ENCODE peak calls at places on chromosome 16, in seven cellular contexts. V is uterus, X is lower leg skin, I is esophagus muscularis mucosa, D is endothelial cell of umbilical vein, S is stomach, E is heart left ventricle. T is an unnamed sample.

GRCh38 chr16:82643136-82643535 is 16.4 kb downstream of the CDH13 start:
- DNase-seq in V (no peak), X (no peak), I (no peak), D (no peak), S (no peak), E (no peak), T (no peak)

GRCh38 chr16:70526403-70526802 is 2.8 kb downstream of the SF3B3 start:
- DNase-seq in V (no peak), X (no peak), I (no peak), D (no peak), S (no peak), E (no peak), T (no peak)

GRCh38 chr16:17945080-17945601 is 391.4 kb downstream of the NPIPA8 start:
- DNase-seq in V (no peak), X (no peak), I (peak; percentile 3), D (no peak), S (no peak), E (no peak), T (no peak)

GRCh38 chr16:48911700-48912099 is 301.7 kb upstream of the N4BP1 start:
- DNase-seq in V (no peak), X (no peak), I (no peak), D (no peak), S (no peak), E (no peak), T (no peak)

GRCh38 chr16:241866-242265 is 7.2 kb downstream of the FAM234A start:
- DNase-seq in V (no peak), X (no peak), I (no peak), D (no peak), S (no peak), E (peak; percentile 26), T (no peak)

GRCh38 chr16:56480776-56481467 is 29.6 kb downstream of the OGFOD1 start:
- DNase-seq in V (no peak), X (no peak), I (no peak), D (no peak), S (no peak), E (no peak), T (peak; percentile 31)

GRCh38 chr16:14338969-14339368 is 267.9 kb downstream of the MRTFB start:
- DNase-seq in V (no peak), X (no peak), I (no peak), D (no peak), S (no peak), E (no peak), T (no peak)

GRCh38 chr16:84599528-84600202 is 18.2 kb downstream of the COTL1 start:
- DNase-seq in V (peak; percentile 52), X (no peak), I (no peak), D (peak; percentile 91), S (peak; percentile 51), E (peak; percentile 75), T (no peak)

GRCh38 chr16:28478511-28479180 is 6.5 kb upstream of the NPIPB7 start:
- DNase-seq in V (no peak), X (no peak), I (no peak), D (no peak), S (no peak), E (no peak), T (no peak)

GRCh38 chr16:16138034-16138635 is 85.2 kb downstream of the ABCC6 start:
- DNase-seq in V (no peak), X (no peak), I (no peak), D (no peak), S (no peak), E (no peak), T (no peak)

GRCh38 chr16:66266436-66267286 is 99.8 kb upstream of the CDH5 start:
- DNase-seq in V (peak; percentile 83), X (peak; percentile 95), I (no peak), D (no peak), S (no peak), E (peak; percentile 83), T (peak; percentile 29)

GRCh38 chr16:14420721-14421488 is 209.2 kb downstream of the PARN start:
- DNase-seq in V (no peak), X (no peak), I (no peak), D (no peak), S (no peak), E (peak; percentile 45), T (no peak)

GRCh38 chr16:15435216-15435864 is 952 bp downstream of the BMERB1 start:
- DNase-seq in V (no peak), X (no peak), I (no peak), D (peak; percentile 2), S (no peak), E (no peak), T (no peak)

GRCh38 chr16:278863-279366 is 1.5 kb upstream of the ARHGDIG start:
- DNase-seq in V (no peak), X (no peak), I (no peak), D (peak; percentile 39), S (peak; percentile 87), E (peak; percentile 59), T (no peak)

GRCh38 chr16:88810868-88811599 is 694 bp downstream of the APRT start:
- DNase-seq in V (peak; percentile 71), X (peak; percentile 94), I (no peak), D (peak; percentile 69), S (peak; percentile 72), E (peak; percentile 88), T (peak; percentile 61)

DNA sequence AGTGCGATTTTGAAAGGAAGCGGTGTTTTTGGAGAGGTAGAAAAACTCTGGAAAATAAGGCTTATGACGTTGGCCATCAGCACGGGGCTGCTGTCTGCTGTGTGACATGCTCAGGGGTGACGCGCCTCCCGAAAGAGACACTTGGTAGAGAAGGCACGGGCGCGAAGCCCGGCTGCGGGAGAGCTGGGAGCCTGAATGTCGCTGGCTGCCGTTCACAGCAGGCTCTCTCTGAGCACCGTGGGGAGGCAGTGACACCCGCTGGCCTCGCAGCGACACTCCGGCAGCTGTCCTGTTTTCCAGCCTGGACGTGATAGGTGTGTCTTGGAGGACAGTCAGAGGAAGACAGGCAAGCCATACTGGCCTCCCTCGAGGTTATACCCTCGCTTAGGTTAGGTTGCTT is 759.1 kb upstream of the RBFOX1 start:
- DNase-seq in V (no peak), X (no peak), I (no peak), D (no peak), S (no peak), E (peak; percentile 40), T (no peak)
- TF ChIP-seq CTCF in V (no peak), X (no peak), I (no peak), D (no peak), S (no peak), E (no peak), T (no peak)

GRCh38 chr16:11460820-11461594 is 115.7 kb downstream of the RMI2 start:
- DNase-seq in V (no peak), X (no peak), I (no peak), D (no peak), S (no peak), E (no peak), T (no peak)

GRCh38 chr16:11462861-11463260 is 117.6 kb downstream of the RMI2 start:
- DNase-seq in V (no peak), X (no peak), I (no peak), D (no peak), S (no peak), E (no peak), T (no peak)

GRCh38 chr16:11464241-11464640 is 119.0 kb downstream of the RMI2 start:
- DNase-seq in V (no peak), X (no peak), I (no peak), D (no peak), S (no peak), E (no peak), T (no peak)

GRCh38 chr16:11461595-11461990 is 116.3 kb downstream of the RMI2 start:
- DNase-seq in V (no peak), X (no peak), I (no peak), D (no peak), S (no peak), E (no peak), T (no peak)

DNA sequence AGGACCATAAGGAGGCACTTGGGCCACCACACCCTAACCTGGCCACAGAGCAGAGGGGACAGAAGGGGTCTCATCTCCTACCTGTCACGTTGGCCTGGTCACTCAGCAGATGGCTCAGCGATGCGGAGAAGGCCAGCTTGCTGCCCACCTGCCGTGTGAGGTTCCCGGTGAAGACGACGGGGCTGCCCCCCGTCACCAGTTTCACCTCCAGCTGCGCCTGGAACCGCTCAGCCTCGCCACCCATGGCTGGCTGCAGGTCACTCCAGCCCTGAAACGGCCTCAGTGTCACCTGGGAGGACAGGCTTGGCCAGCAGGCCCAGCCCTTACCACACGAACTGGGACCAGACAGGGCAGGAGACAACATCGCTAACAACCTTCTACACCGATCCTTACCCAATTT is 116.8 kb downstream of the RMI2 start:
- DNase-seq in V (no peak), X (no peak), I (no peak), D (no peak), S (no peak), E (no peak), T (no peak)
- TF ChIP-seq POLR2A in V (no peak), X (no peak), I (no peak), D (no peak), S (no peak), E (no peak), T (no peak)

GRCh38 chr16:75622762-75623605 is at the start of gene ADAT1:
- DNase-seq in V (peak; percentile 98), X (peak; percentile 100), I (peak; percentile 99), D (peak; percentile 99), S (peak; percentile 99), E (peak; percentile 99), T (peak; percentile 97)
- TF ChIP-seq CTCF in V (peak; percentile 20), X (no peak), I (peak; percentile 37), D (no peak), S (no peak), E (no peak), T (no peak)

DNA sequence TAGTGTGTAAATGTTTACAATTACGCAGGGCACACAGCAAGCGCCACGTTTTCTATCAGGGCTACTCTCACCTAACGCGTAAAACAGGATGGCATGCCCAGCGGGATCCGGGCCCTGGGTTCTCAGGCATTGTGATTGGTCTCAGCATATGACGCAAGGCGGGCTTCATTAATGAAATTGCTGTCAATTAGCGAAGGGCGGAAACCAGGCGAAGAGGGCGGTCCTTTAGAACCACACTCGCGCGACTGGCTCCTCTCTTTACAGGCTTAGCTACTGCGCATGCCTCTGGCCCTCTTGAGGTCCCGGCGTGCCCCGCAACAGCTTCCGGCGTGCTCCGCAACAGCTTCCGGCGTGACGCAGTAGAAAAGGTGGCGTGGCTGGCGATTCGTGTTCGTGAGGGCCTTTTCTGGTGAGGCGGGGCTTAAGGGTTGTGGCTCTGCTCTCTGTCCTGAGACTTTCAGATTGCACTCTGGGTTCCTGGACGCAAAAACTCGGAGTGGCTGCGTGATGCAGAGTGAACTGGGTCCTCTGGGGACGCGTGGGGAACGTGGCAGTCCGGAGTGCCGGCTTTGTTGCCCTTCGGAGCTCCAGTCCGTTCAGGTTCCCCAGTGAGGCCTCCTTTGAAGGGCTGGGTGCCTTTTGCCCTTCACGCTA is 9.2 kb downstream of the OR2C1 start:
- DNase-seq in V (peak; percentile 75), X (peak; percentile 84), I (peak; percentile 92), D (peak; percentile 95), S (peak; percentile 74), E (peak; percentile 96), T (peak; percentile 53)
- TF ChIP-seq POLR2A in V (no peak), X (no peak), I (no peak), D (peak; percentile 47), S (no peak), E (no peak), T (no peak)

GRCh38 chr16:30418350-30419181 is 11.2 kb downstream of the ZNF771 start:
- DNase-seq in V (no peak), X (peak; percentile 89), I (no peak), D (no peak), S (no peak), E (no peak), T (no peak)
- TF ChIP-seq CTCF in V (no peak), X (no peak), I (no peak), D (no peak), S (no peak), E (no peak), T (no peak)

T was measured in gastrocnemius medialis.